ENCODE peak calls at places on chromosomes 12 and 14, in five cellular contexts. B, F, N, C and S are unnamed samples. For H3K4me1, the result is how much of the 10 kb centered on the place peaks cover.

GRCh38 chr12:30582943-30583342 is 112.7 kb downstream of the IPO8 start:
- DNase-seq in B (no peak), F (no peak), N (no peak), C (no peak), S (no peak)

GRCh38 chr12:68310370-68310769 is 21.8 kb downstream of the MDM1 start:
- DNase-seq in B (no peak), F (no peak), N (no peak), C (no peak), S (no peak)

GRCh38 chr12:31756977-31757420 is 28.2 kb upstream of the AMN1 start:
- DNase-seq in B (no peak), F (peak), N (no peak), C (peak), S (no peak)

GRCh38 chr12:71661977-71662522 is 1.6 kb downstream of the ZFC3H1 start:
- DNase-seq in B (no peak), F (no peak), N (no peak), C (no peak), S (no peak)

GRCh38 chr14:63616015-63616414 is 25.7 kb downstream of the WDR89 start:
- DNase-seq in B (no peak), F (no peak), N (no peak), C (no peak), S (no peak)

GRCh38 chr12:84305144-84305543 is 607.5 kb downstream of the SLC6A15 start:
- DNase-seq in B (no peak), F (no peak), N (no peak), C (no peak), S (no peak)

GRCh38 chr12:90216815-90217214 is 508.2 kb upstream of the ATP2B1 start:
- DNase-seq in B (no peak), F (no peak), N (no peak), C (no peak), S (peak)

GRCh38 chr12:27623645-27624044 is 72.6 kb upstream of the REP15 start:
- DNase-seq in B (no peak), F (no peak), N (no peak), C (no peak), S (no peak)

GRCh38 chr14:58746261-58746660 is 108.5 kb downstream of the DACT1 start:
- DNase-seq in B (no peak), F (peak), N (peak), C (no peak), S (no peak)

GRCh38 chr12:7869137-7869536 is 3.6 kb downstream of the SLC2A14 start:
- DNase-seq in B (no peak), F (no peak), N (no peak), C (no peak), S (no peak)

GRCh38 chr12:111488271-111488670 is 82.5 kb downstream of the SH2B3 start:
- DNase-seq in B (no peak), F (peak), N (no peak), C (no peak), S (peak)

GRCh38 chr12:131054345-131055092 is 100.8 kb downstream of the ADGRD1 start:
- DNase-seq in B (peak), F (no peak), N (no peak), C (no peak), S (peak)

GRCh38 chr14:79659995-79660975 is 551.0 kb downstream of the DIO2 start:
- DNase-seq in B (no peak), F (no peak), N (no peak), C (no peak), S (no peak)

GRCh38 chr12:31574803-31575573 is 15.9 kb downstream of the DENND5B start:
- DNase-seq in B (no peak), F (no peak), N (no peak), C (no peak), S (no peak)

GRCh38 chr14:105093426-105094192 is 28.4 kb upstream of the GPR132 start:
- DNase-seq in B (peak), F (peak), N (peak), C (peak), S (peak)

GRCh38 chr14:90970167-90970600 is 90.3 kb downstream of the RPS6KA5 start:
- DNase-seq in B (no peak), F (no peak), N (no peak), C (no peak), S (no peak)

GRCh38 chr12:71594214-71594948 is 69.3 kb downstream of the ZFC3H1 start:
- DNase-seq in B (no peak), F (peak), N (no peak), C (no peak), S (no peak)

GRCh38 chr14:71467419-71467818 is 464.8 kb upstream of the RGS6 start:
- DNase-seq in B (no peak), F (no peak), N (no peak), C (no peak), S (no peak)

GRCh38 chr14:71618047-71618446 is 314.2 kb upstream of the RGS6 start:
- DNase-seq in B (no peak), F (no peak), N (no peak), C (no peak), S (no peak)

DNA sequence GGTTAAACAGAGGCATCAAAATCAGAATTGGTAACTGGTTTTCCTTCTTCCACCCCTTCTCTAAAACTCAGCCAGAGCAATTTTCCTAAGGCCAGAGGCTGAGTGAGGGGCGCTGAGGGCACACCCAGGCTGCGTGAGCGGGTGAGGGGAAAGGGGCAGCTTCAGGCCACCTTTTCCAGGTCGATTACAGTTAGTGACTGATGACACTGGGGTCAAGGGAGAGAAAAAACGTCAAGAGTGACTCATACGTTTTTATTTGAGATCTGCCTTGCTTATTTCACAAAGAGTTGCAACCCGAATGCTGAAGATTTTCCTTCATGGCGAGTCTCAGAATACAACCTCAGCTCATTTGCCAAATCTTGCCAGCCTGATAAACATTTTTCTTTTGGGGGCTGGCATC is 46.7 kb upstream of the EVL start:
- DNase-seq in B (no peak), F (peak), N (peak), C (no peak), S (no peak)
- H3K4me1 ChIP-seq in B (under half), F (under half), N (under half), C (under half), S (under half)

GRCh38 chr12:95227818-95228356 is 10.3 kb downstream of the VEZT start:
- DNase-seq in B (no peak), F (no peak), N (no peak), C (no peak), S (no peak)
- H3K27ac ChIP-seq in B (no peak), F (no peak), N (peak), C (no peak), S (no peak)

DNA sequence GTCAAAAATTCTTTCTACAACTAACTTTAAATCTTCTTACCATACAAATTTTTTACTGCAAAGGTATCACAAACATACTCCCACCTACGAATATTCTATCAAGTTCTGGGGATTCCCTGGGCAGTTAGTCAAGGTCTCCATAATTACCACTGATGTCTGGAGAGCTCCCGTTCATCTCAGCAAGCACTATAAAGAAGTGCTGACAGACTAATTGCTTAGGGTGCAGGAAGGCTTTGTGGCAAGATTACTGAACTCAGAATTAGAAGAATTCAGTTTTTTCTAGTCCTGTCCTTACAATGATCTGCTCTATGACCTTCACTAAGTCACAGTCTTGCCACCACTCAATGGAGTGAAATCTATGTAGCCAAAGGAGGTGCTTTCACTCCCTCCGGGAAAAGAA is 61.5 kb downstream of the DUSP16 start:
- DNase-seq in B (no peak), F (no peak), N (no peak), C (no peak), S (no peak)
- H3K4me1 ChIP-seq in B (under half), F (under half), N (under half), C (under half), S (under half)

GRCh38 chr12:110317921-110318320 is 36.9 kb downstream of the ATP2A2 start:
- DNase-seq in B (no peak), F (peak), N (peak), C (no peak), S (no peak)

GRCh38 chr12:110316861-110317260 is 35.8 kb downstream of the ATP2A2 start:
- DNase-seq in B (no peak), F (no peak), N (no peak), C (no peak), S (no peak)

DNA sequence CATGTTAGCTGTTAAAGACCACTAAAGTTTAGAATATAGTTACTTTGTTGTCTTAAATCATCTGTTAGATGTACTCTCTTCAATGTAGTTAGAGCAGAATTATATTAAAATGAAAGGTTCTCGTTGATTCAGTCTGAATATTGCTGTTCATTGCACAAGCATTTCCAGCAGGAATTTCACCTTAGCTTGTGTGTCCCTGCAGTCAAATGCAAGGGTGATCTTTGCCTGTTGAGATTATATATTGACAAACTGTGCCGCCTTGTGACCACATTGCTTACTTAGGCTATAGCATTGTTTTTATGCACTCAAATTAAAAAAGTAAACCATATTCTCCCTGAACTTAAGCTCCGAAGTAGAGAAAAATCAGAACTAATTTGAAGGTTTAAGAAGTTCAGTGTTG is 39.5 kb downstream of the ATP2A2 start:
- DNase-seq in B (no peak), F (no peak), N (no peak), C (no peak), S (no peak)
- H3K27ac ChIP-seq in B (no peak), F (no peak), N (no peak), C (no peak), S (peak)

GRCh38 chr12:105257321-105257728 is 21.4 kb upstream of the APPL2 start:
- DNase-seq in B (no peak), F (no peak), N (peak), C (no peak), S (no peak)

GRCh38 chr12:105256011-105256410 is 20.0 kb upstream of the APPL2 start:
- DNase-seq in B (no peak), F (no peak), N (no peak), C (no peak), S (no peak)

GRCh38 chr12:105259226-105259625 is 23.3 kb upstream of the APPL2 start:
- DNase-seq in B (no peak), F (no peak), N (no peak), C (no peak), S (no peak)

GRCh38 chr12:105253882-105254513 is 18.0 kb upstream of the APPL2 start:
- DNase-seq in B (no peak), F (no peak), N (peak), C (no peak), S (no peak)

DNA sequence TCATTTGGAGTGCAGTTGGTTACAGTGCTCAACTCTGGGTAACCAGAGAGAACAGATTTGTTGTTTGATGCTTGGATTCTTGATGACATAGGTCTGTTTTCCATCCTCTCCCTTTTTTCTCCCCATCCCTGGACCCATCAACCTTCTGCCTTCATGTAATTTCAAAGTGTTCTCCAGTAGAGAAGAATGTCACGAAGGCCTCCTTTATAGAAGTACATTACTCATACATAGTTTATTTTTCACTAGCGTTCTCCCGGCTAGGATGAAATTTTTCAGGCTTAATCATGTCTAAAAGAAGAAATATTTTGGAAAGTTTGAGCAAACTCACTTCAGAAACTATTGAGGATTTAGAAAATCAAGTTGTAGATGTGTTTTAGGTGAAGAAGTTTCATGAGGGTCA is 20.9 kb upstream of the APPL2 start:
- DNase-seq in B (no peak), F (no peak), N (no peak), C (no peak), S (no peak)
- H3K4me1 ChIP-seq in B (under half), F (under half), N (under half), C (under half), S (under half)